ENCODE peak calls at places on chromosomes 4 and X, in nine cellular contexts. D, F, J, P, W, L, K, E and C are unnamed samples.

GRCh38 chr4:159735281-159736207 is 632.7 kb downstream of the RAPGEF2 start:
- DNase-seq in D (no peak), F (no peak), J (no peak), P (no peak), W (no peak), L (no peak), K (no peak), E (no peak), C (no peak)

GRCh38 chr4:99800332-99801004 is 16.2 kb upstream of the DAPP1 start:
- DNase-seq in D (no peak), F (peak), J (no peak), P (no peak), W (no peak), L (no peak), K (no peak), E (no peak), C (no peak)

GRCh38 chr4:153555730-153556440 is 89.7 kb downstream of the TMEM131L start:
- DNase-seq in D (no peak), F (peak), J (peak), P (no peak), W (no peak), L (no peak), K (no peak), E (no peak), C (no peak)

GRCh38 chr4:138749303-138749702 is 266.3 kb upstream of the NOCT start:
- DNase-seq in D (no peak), F (no peak), J (peak), P (no peak), W (no peak), L (no peak), K (no peak), E (no peak), C (no peak)

GRCh38 chr4:87150498-87151261 is 69.7 kb downstream of the KLHL8 start:
- DNase-seq in D (peak), F (peak), J (peak), P (peak), W (peak), L (peak), K (peak), E (peak), C (no peak)

GRCh38 chr4:165369522-165369921 is 9.3 kb upstream of the CPE start:
- DNase-seq in D (no peak), F (no peak), J (peak), P (no peak), W (no peak), L (no peak), K (no peak), E (no peak), C (no peak)

GRCh38 chr4:23999714-24000113 is 109.9 kb upstream of the PPARGC1A start:
- DNase-seq in D (no peak), F (no peak), J (no peak), P (no peak), W (no peak), L (no peak), K (no peak), E (no peak), C (no peak)

GRCh38 chr4:159871141-159871540 is 768.3 kb downstream of the RAPGEF2 start:
- DNase-seq in D (no peak), F (no peak), J (peak), P (no peak), W (no peak), L (no peak), K (no peak), E (no peak), C (no peak)

GRCh38 chrX:72304877-72305276 is 837 bp downstream of the CITED1 start:
- DNase-seq in D (no peak), F (no peak), J (no peak), P (no peak), W (no peak), L (no peak), K (no peak), E (no peak), C (no peak)

GRCh38 chrX:149610511-149610910 is 15.4 kb upstream of the HSFX2 start:
- DNase-seq in D (no peak), F (no peak), J (no peak), P (no peak), W (no peak), L (no peak), K (no peak), E (no peak), C (no peak)

GRCh38 chrX:11944486-11944885 is 186.4 kb downstream of the MSL3 start:
- DNase-seq in D (no peak), F (peak), J (peak), P (peak), W (no peak), L (no peak), K (no peak), E (no peak), C (no peak)

GRCh38 chr4:185710487-185710995 is 101.5 kb downstream of the SORBS2 start:
- DNase-seq in D (no peak), F (no peak), J (peak), P (no peak), W (no peak), L (no peak), K (no peak), E (no peak), C (no peak)

GRCh38 chr4:11053601-11054000 is 369.0 kb upstream of the CLNK start:
- DNase-seq in D (no peak), F (peak), J (no peak), P (no peak), W (no peak), L (no peak), K (no peak), E (no peak), C (no peak)

GRCh38 chrX:13180807-13181206 is 136.4 kb upstream of the FAM9C start:
- DNase-seq in D (no peak), F (no peak), J (peak), P (no peak), W (no peak), L (no peak), K (no peak), E (no peak), C (no peak)

GRCh38 chr4:112766422-112766821 is 129.5 kb downstream of the LARP7 start:
- DNase-seq in D (no peak), F (peak), J (peak), P (no peak), W (no peak), L (no peak), K (no peak), E (no peak), C (no peak)

GRCh38 chrX:3939967-3940610 is 226.6 kb upstream of the PRKX start:
- DNase-seq in D (no peak), F (peak), J (peak), P (no peak), W (no peak), L (no peak), K (no peak), E (peak), C (no peak)

GRCh38 chrX:55709735-55710134 is 7.8 kb upstream of the RRAGB start:
- DNase-seq in D (no peak), F (no peak), J (no peak), P (no peak), W (no peak), L (no peak), K (no peak), E (no peak), C (no peak)

GRCh38 chrX:16476692-16477091 is 173.3 kb upstream of the S100G start:
- DNase-seq in D (no peak), F (no peak), J (no peak), P (no peak), W (no peak), L (no peak), K (no peak), E (no peak), C (no peak)

GRCh38 chr4:37693450-37694190 is 7.4 kb upstream of the RELL1 start:
- DNase-seq in D (no peak), F (no peak), J (peak), P (no peak), W (no peak), L (no peak), K (no peak), E (no peak), C (no peak)

GRCh38 chrX:49137492-49137891 is 14.0 kb upstream of the GPKOW start:
- DNase-seq in D (no peak), F (no peak), J (no peak), P (no peak), W (no peak), L (no peak), K (no peak), E (no peak), C (no peak)

GRCh38 chrX:83508006-83508405 is at the start of gene POU3F4:
- DNase-seq in D (no peak), F (no peak), J (no peak), P (no peak), W (no peak), L (no peak), K (peak), E (no peak), C (no peak)

GRCh38 chrX:135295238-135295943 is 13.9 kb upstream of the ETDC start:
- DNase-seq in D (peak), F (no peak), J (peak), P (no peak), W (no peak), L (peak), K (peak), E (no peak), C (no peak)

GRCh38 chrX:107567370-107567769 is 60.9 kb upstream of the PRPS1 start:
- DNase-seq in D (no peak), F (peak), J (no peak), P (no peak), W (no peak), L (no peak), K (no peak), E (no peak), C (no peak)

GRCh38 chr4:61162116-61162515 is 38.0 kb upstream of the ADGRL3 start:
- DNase-seq in D (no peak), F (no peak), J (peak), P (no peak), W (no peak), L (no peak), K (no peak), E (no peak), C (no peak)